ENCODE peak calls at places on chromosomes 16 and 17, in seven cellular contexts. P is type B pancreatic cell, Y is lung, O is WTC11, X is tibial artery, Z is Peyer's patch, I is gastrocnemius medialis. B is an unnamed sample.

GRCh38 chr17:6648181-6648580 is 3.2 kb downstream of the MED31 start:
- DNase-seq in P (no peak), Y (no peak), O (no peak), X (no peak), Z (no peak), I (no peak), B (no peak)

GRCh38 chr17:21318439-21318838 is 33.9 kb downstream of the MAP2K3 start:
- DNase-seq in P (no peak), Y (no peak), O (peak; percentile 56), X (peak; percentile 62), Z (peak; percentile 40), I (no peak), B (no peak)

GRCh38 chr16:70162041-70162451 is 11.5 kb upstream of the CLEC18C start:
- DNase-seq in P (peak; percentile 44), Y (peak; percentile 28), O (no peak), X (no peak), Z (no peak), I (no peak), B (no peak)

GRCh38 chr17:15507001-15507400 is 39.6 kb upstream of the CDRT4 start:
- DNase-seq in P (no peak), Y (no peak), O (no peak), X (no peak), Z (no peak), I (no peak), B (no peak)

GRCh38 chr17:32636593-32637218 is 149.9 kb downstream of the CDK5R1 start:
- DNase-seq in P (no peak), Y (no peak), O (no peak), X (no peak), Z (no peak), I (no peak), B (no peak)

GRCh38 chr16:82735176-82735575 is 108.4 kb downstream of the CDH13 start:
- DNase-seq in P (no peak), Y (no peak), O (no peak), X (no peak), Z (no peak), I (peak; percentile 85), B (no peak)

GRCh38 chr17:1108810-1109605 is 70.8 kb downstream of the ABR start:
- DNase-seq in P (no peak), Y (no peak), O (peak; percentile 38), X (peak; percentile 80), Z (peak; percentile 80), I (no peak), B (no peak)

GRCh38 chr17:69822314-69822875 is 252.6 kb upstream of the KCNJ16 start:
- DNase-seq in P (no peak), Y (no peak), O (no peak), X (no peak), Z (no peak), I (no peak), B (no peak)

GRCh38 chr17:4751925-4752324 is 12.2 kb upstream of the CXCL16 start:
- DNase-seq in P (no peak), Y (no peak), O (no peak), X (no peak), Z (no peak), I (no peak), B (no peak)

GRCh38 chr17:40093580-40094201 is 6.7 kb downstream of the NR1D1 start:
- DNase-seq in P (no peak), Y (no peak), O (no peak), X (no peak), Z (no peak), I (peak; percentile 95), B (no peak)

GRCh38 chr17:15453246-15453645 is 14.2 kb downstream of the CDRT4 start:
- DNase-seq in P (no peak), Y (no peak), O (no peak), X (no peak), Z (no peak), I (no peak), B (peak; percentile 34)

GRCh38 chr17:77194179-77194578 is 53.4 kb downstream of the SEC14L1 start:
- DNase-seq in P (no peak), Y (no peak), O (no peak), X (no peak), Z (no peak), I (no peak), B (no peak)
- TF ChIP-seq CTCF in P (no peak), Y (no peak), O (no peak), X (no peak), Z (no peak), I (no peak), B (no peak)

GRCh38 chr17:29590261-29590978 is 972 bp upstream of the GIT1 start:
- DNase-seq in P (no peak), Y (no peak), O (no peak), X (no peak), Z (no peak), I (no peak), B (no peak)

GRCh38 chr17:29588017-29588557 is 1.4 kb downstream of the GIT1 start:
- DNase-seq in P (no peak), Y (no peak), O (no peak), X (no peak), Z (no peak), I (no peak), B (no peak)

GRCh38 chr17:29590979-29591736 is 1.7 kb upstream of the GIT1 start:
- DNase-seq in P (no peak), Y (no peak), O (peak; percentile 44), X (no peak), Z (peak; percentile 68), I (peak; percentile 56), B (no peak)

GRCh38 chr17:29588561-29589411 is 662 bp downstream of the GIT1 start:
- DNase-seq in P (no peak), Y (no peak), O (no peak), X (no peak), Z (peak; percentile 69), I (no peak), B (no peak)

DNA sequence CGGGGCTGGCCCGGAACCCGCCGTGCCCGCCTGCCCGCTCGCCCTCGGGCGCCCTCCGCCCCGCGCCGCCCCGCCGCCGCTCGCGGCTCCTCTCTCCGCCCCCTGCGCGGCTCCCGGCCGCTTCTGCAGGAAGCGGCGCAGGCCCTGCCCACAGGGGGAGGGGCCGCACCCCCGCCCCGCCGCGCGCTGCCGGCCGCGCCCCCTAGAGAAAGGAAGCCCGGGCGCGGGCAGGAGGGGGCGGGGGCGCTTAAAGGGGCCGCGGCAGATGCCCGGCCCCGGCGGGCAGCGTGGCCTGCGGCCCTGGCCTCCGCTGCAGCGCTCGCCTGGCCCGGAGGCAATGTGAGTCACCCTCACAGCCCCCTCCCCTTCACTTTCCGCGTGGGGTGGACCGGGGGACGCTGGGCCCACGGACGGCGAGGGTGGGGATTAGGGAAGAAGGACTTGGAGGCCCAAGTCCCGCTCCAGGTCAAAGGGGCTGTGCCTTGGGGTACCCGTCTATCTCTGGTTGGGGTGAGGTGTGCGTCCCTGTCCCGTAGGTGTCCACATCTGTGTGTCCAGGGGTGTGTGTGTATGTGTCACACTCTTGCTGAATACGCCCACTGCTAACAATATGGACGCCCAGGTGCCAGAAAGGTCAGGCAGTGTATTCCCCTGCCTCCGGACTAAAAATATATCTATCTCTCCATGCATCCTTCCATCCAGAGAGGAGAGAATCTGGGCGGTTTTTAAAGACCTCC is at the start of gene GIT1:
- DNase-seq in P (peak; percentile 88), Y (peak; percentile 80), O (peak; percentile 79), X (peak; percentile 92), Z (peak; percentile 94), I (peak; percentile 85), B (no peak)
- TF ChIP-seq CTCF in P (no peak), Y (no peak), O (no peak), X (peak; percentile 14), Z (no peak), I (no peak), B (no peak)

GRCh38 chr16:87190288-87191240 is 126.6 kb downstream of the C16orf95 start:
- DNase-seq in P (no peak), Y (no peak), O (no peak), X (no peak), Z (no peak), I (no peak), B (no peak)
- TF ChIP-seq CTCF in P (peak; percentile 50), Y (no peak), O (no peak), X (no peak), Z (no peak), I (no peak), B (no peak)

GRCh38 chr17:59451706-59452105 is 113.7 kb upstream of the DHX40 start:
- DNase-seq in P (no peak), Y (no peak), O (no peak), X (no peak), Z (no peak), I (no peak), B (no peak)
- TF ChIP-seq CTCF in P (no peak), Y (no peak), O (no peak), X (no peak), Z (no peak), I (no peak), B (no peak)

DNA sequence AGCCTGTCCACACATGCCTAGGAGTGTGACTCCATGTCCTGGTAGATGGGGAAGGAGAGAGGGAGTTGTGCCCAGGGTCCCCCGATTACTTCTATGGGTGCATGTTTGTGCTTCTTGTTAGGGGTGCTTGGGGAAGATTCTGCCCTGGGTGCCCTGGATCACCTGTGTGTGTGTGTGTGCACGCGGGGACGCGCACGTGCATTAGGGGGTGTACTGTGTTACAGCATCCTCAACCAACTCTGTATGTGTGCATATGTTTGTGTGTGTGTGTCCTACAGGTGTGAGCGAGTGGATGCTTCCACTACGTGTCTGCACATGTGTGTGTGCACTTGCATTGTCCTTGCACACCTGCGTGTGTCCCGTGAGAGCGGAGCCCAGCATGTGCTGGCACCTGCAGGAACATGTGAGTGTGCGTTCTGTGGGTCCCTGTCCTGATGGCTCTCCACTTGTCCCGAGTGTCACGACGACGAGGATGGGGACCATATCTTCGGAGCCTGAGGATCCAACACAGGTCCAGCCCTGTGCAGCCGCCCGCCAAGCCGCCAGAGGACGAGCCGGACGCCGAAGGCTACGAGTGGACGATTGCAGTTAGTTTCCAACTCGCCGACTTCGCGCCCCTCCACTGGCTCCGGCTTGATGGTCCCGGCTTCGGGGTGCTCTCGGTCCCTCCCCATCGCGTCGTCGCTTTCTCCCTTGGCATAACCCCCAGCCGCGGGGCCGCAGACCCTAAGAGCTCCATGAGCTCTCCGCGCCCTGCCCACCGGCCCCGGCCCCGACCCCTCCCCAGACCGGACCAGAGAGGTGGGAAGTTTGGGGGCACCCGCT is 6.0 kb upstream of the TBC1D3B start:
- DNase-seq in P (peak; percentile 87), Y (no peak), O (peak; percentile 68), X (no peak), Z (peak; percentile 49), I (no peak), B (no peak)
- TF ChIP-seq CTCF in P (no peak), Y (no peak), O (no peak), X (no peak), Z (no peak), I (no peak), B (peak; percentile 28)

GRCh38 chr16:88439706-88440105 is 13.4 kb upstream of the ZFPM1 start:
- DNase-seq in P (no peak), Y (no peak), O (no peak), X (no peak), Z (no peak), I (no peak), B (no peak)
- TF ChIP-seq CTCF in P (no peak), Y (no peak), O (no peak), X (no peak), Z (no peak), I (no peak), B (no peak)